ENCODE peak calls at places on chromosomes 11 and 22, in five cellular contexts. One of them, this sample, is unnamed.

GRCh38 chr11:70661763-70662501 is 263.6 kb downstream of the CTTN start:
- DNase-seq in ascending aorta: no peak
- DNase-seq in CD4-positive, alpha-beta T cell: no peak
- DNase-seq in ovary: no peak
- DNase-seq in stimulated activated CD4-positive, alpha-beta T cell treated with anti-CD3 and anti-CD28 coated beads, Interleukin-15, amount 100 ng/mL, for 48 hours: no peak
- DNase-seq in this sample: no peak

GRCh38 chr11:111674941-111675340 is 72.7 kb downstream of the SIK2 start:
- DNase-seq in ascending aorta: no peak
- DNase-seq in CD4-positive, alpha-beta T cell: no peak
- DNase-seq in ovary: no peak
- DNase-seq in stimulated activated CD4-positive, alpha-beta T cell treated with anti-CD3 and anti-CD28 coated beads, Interleukin-15, amount 100 ng/mL, for 48 hours: no peak
- DNase-seq in this sample: no peak

GRCh38 chr11:47355283-47356128 is 3.0 kb upstream of the MYBPC3 start:
- DNase-seq in ascending aorta: no peak
- DNase-seq in CD4-positive, alpha-beta T cell: no peak
- DNase-seq in ovary: peak; percentile 94
- DNase-seq in stimulated activated CD4-positive, alpha-beta T cell treated with anti-CD3 and anti-CD28 coated beads, Interleukin-15, amount 100 ng/mL, for 48 hours: peak; percentile 28
- DNase-seq in this sample: no peak

GRCh38 chr11:131969261-131969660 is 598.8 kb downstream of the NTM start:
- DNase-seq in ascending aorta: no peak
- DNase-seq in CD4-positive, alpha-beta T cell: no peak
- DNase-seq in ovary: no peak
- DNase-seq in stimulated activated CD4-positive, alpha-beta T cell treated with anti-CD3 and anti-CD28 coated beads, Interleukin-15, amount 100 ng/mL, for 48 hours: no peak
- DNase-seq in this sample: no peak

GRCh38 chr11:62958547-62959071 is 26.2 kb downstream of the SLC22A6 start:
- DNase-seq in ascending aorta: no peak
- DNase-seq in CD4-positive, alpha-beta T cell: no peak
- DNase-seq in ovary: no peak
- DNase-seq in stimulated activated CD4-positive, alpha-beta T cell treated with anti-CD3 and anti-CD28 coated beads, Interleukin-15, amount 100 ng/mL, for 48 hours: no peak
- DNase-seq in this sample: no peak

GRCh38 chr11:19951558-19952083 is 208.7 kb downstream of the DBX1 start:
- DNase-seq in ascending aorta: no peak
- DNase-seq in CD4-positive, alpha-beta T cell: no peak
- DNase-seq in ovary: no peak
- DNase-seq in stimulated activated CD4-positive, alpha-beta T cell treated with anti-CD3 and anti-CD28 coated beads, Interleukin-15, amount 100 ng/mL, for 48 hours: no peak
- DNase-seq in this sample: no peak

GRCh38 chr11:107713009-107713408 is 1.2 kb upstream of the SLN start:
- DNase-seq in ascending aorta: no peak
- DNase-seq in CD4-positive, alpha-beta T cell: no peak
- DNase-seq in ovary: no peak
- DNase-seq in stimulated activated CD4-positive, alpha-beta T cell treated with anti-CD3 and anti-CD28 coated beads, Interleukin-15, amount 100 ng/mL, for 48 hours: no peak
- DNase-seq in this sample: no peak

GRCh38 chr11:69444381-69445130 is 36.9 kb upstream of the LINC01488 start:
- DNase-seq in ascending aorta: no peak
- DNase-seq in CD4-positive, alpha-beta T cell: no peak
- DNase-seq in ovary: no peak
- DNase-seq in stimulated activated CD4-positive, alpha-beta T cell treated with anti-CD3 and anti-CD28 coated beads, Interleukin-15, amount 100 ng/mL, for 48 hours: no peak
- DNase-seq in this sample: no peak

GRCh38 chr11:14270690-14271542 is 88.1 kb downstream of the RRAS2 start:
- DNase-seq in ascending aorta: no peak
- DNase-seq in CD4-positive, alpha-beta T cell: no peak
- DNase-seq in ovary: no peak
- DNase-seq in stimulated activated CD4-positive, alpha-beta T cell treated with anti-CD3 and anti-CD28 coated beads, Interleukin-15, amount 100 ng/mL, for 48 hours: no peak
- DNase-seq in this sample: no peak

GRCh38 chr22:21807545-21807944 is 59.9 kb downstream of the MAPK1 start:
- DNase-seq in ascending aorta: no peak
- DNase-seq in CD4-positive, alpha-beta T cell: no peak
- DNase-seq in ovary: no peak
- DNase-seq in stimulated activated CD4-positive, alpha-beta T cell treated with anti-CD3 and anti-CD28 coated beads, Interleukin-15, amount 100 ng/mL, for 48 hours: no peak
- DNase-seq in this sample: no peak

GRCh38 chr11:85825590-85825989 is 14.6 kb upstream of the SYTL2 start:
- DNase-seq in ascending aorta: no peak
- DNase-seq in CD4-positive, alpha-beta T cell: no peak
- DNase-seq in ovary: no peak
- DNase-seq in stimulated activated CD4-positive, alpha-beta T cell treated with anti-CD3 and anti-CD28 coated beads, Interleukin-15, amount 100 ng/mL, for 48 hours: no peak
- DNase-seq in this sample: no peak

GRCh38 chr22:19352217-19352616 is 60.7 kb upstream of the CLTCL1 start:
- DNase-seq in ascending aorta: no peak
- DNase-seq in CD4-positive, alpha-beta T cell: no peak
- DNase-seq in ovary: no peak
- DNase-seq in stimulated activated CD4-positive, alpha-beta T cell treated with anti-CD3 and anti-CD28 coated beads, Interleukin-15, amount 100 ng/mL, for 48 hours: no peak
- DNase-seq in this sample: no peak

GRCh38 chr11:73520358-73521061 is 77.4 kb downstream of the FAM168A start:
- DNase-seq in ascending aorta: no peak
- DNase-seq in CD4-positive, alpha-beta T cell: no peak
- DNase-seq in ovary: no peak
- DNase-seq in stimulated activated CD4-positive, alpha-beta T cell treated with anti-CD3 and anti-CD28 coated beads, Interleukin-15, amount 100 ng/mL, for 48 hours: no peak
- DNase-seq in this sample: no peak

GRCh38 chr11:83972536-83972935 is 686.4 kb upstream of the CCDC90B start:
- DNase-seq in ascending aorta: no peak
- DNase-seq in CD4-positive, alpha-beta T cell: no peak
- DNase-seq in ovary: no peak
- DNase-seq in stimulated activated CD4-positive, alpha-beta T cell treated with anti-CD3 and anti-CD28 coated beads, Interleukin-15, amount 100 ng/mL, for 48 hours: no peak
- DNase-seq in this sample: no peak

GRCh38 chr11:2512431-2513407 is 67.9 kb downstream of the KCNQ1 start:
- DNase-seq in ascending aorta: no peak
- DNase-seq in CD4-positive, alpha-beta T cell: no peak
- DNase-seq in ovary: peak; percentile 7
- DNase-seq in stimulated activated CD4-positive, alpha-beta T cell treated with anti-CD3 and anti-CD28 coated beads, Interleukin-15, amount 100 ng/mL, for 48 hours: no peak
- DNase-seq in this sample: peak; percentile 6

GRCh38 chr11:134951305-134951700 is 539.3 kb upstream of the B3GAT1 start:
- DNase-seq in ascending aorta: no peak
- DNase-seq in CD4-positive, alpha-beta T cell: no peak
- DNase-seq in ovary: no peak
- DNase-seq in stimulated activated CD4-positive, alpha-beta T cell treated with anti-CD3 and anti-CD28 coated beads, Interleukin-15, amount 100 ng/mL, for 48 hours: no peak
- DNase-seq in this sample: no peak